ENCODE peak calls at places on chromosomes 4 and X, in four cellular contexts. W, C, O and Z are unnamed samples.

GRCh38 chr4:2083116-2083825 is 24.1 kb downstream of the NAT8L start:
- DNase-seq in C (peak), O (no peak), W (no peak), Z (no peak)

GRCh38 chr4:114890773-114891172 is 222.6 kb downstream of the NDST4 start:
- DNase-seq in O (no peak), W (no peak), C (no peak), Z (no peak)

GRCh38 chrX:16239211-16239610 is 71.9 kb downstream of the MAGEB17 start:
- DNase-seq in O (no peak), W (peak), C (no peak), Z (no peak)

GRCh38 chrX:19739683-19740082 is 147.7 kb downstream of the SH3KBP1 start:
- DNase-seq in C (peak), O (peak), W (peak), Z (peak)

GRCh38 chr4:3368334-3368733 is 73.4 kb upstream of the HGFAC start:
- DNase-seq in C (peak), O (no peak), W (no peak), Z (no peak)

GRCh38 chr4:4411906-4412305 is 25.0 kb downstream of the NSG1 start:
- DNase-seq in O (no peak), C (no peak), W (no peak), Z (no peak)

GRCh38 chrX:7972586-7972985 is 45.4 kb upstream of the PNPLA4 start:
- DNase-seq in W (no peak), C (no peak), O (no peak), Z (no peak)

GRCh38 chr4:171117457-171117856 is 695.7 kb upstream of the GALNTL6 start:
- DNase-seq in W (peak), C (no peak), O (no peak), Z (no peak)

GRCh38 chrX:43949669-43950068 is 23.5 kb downstream of the NDP start:
- DNase-seq in C (no peak), O (no peak), W (peak), Z (no peak)

GRCh38 chrX:45669715-45670360 is 469.2 kb upstream of the DIPK2B start:
- DNase-seq in O (no peak), C (no peak), W (no peak), Z (no peak)

GRCh38 chr4:63036159-63036866 is 1372.9 kb downstream of the TECRL start:
- DNase-seq in C (no peak), O (no peak), W (no peak), Z (no peak)

GRCh38 chrX:43469391-43470054 is 186.6 kb upstream of the MAOA start:
- DNase-seq in O (no peak), C (no peak), W (no peak), Z (no peak)

GRCh38 chr4:139528377-139529005 is 27.5 kb downstream of the SETD7 start:
- DNase-seq in O (peak), C (peak), W (no peak), Z (peak)

GRCh38 chr4:8914461-8915171 is 43.0 kb upstream of the HMX1 start:
- DNase-seq in W (no peak), C (peak), O (no peak), Z (no peak)

GRCh38 chr4:156298230-156298629 is 344.6 kb upstream of the CTSO start:
- DNase-seq in O (peak), W (no peak), C (peak), Z (no peak)

GRCh38 chr4:98890698-98891097 is 38.2 kb downstream of the EIF4E start:
- DNase-seq in C (no peak), W (no peak), O (no peak), Z (no peak)

GRCh38 chrX:14964500-14964899 is 91.3 kb downstream of the MOSPD2 start:
- DNase-seq in W (peak), C (no peak), O (no peak), Z (no peak)

GRCh38 chr4:185171373-185172071 is 28.5 kb downstream of the SLC25A4 start:
- DNase-seq in W (no peak), O (no peak), C (no peak), Z (no peak)

GRCh38 chr4:185165605-185166063 is 22.6 kb downstream of the SLC25A4 start:
- DNase-seq in O (peak), C (no peak), W (no peak), Z (no peak)

GRCh38 chr4:185167205-185167604 is 24.1 kb downstream of the SLC25A4 start:
- DNase-seq in W (no peak), O (no peak), C (no peak), Z (no peak)
- H3K4me3 ChIP-seq in W (no peak), O (no peak), C (no peak), Z (no peak)

DNA sequence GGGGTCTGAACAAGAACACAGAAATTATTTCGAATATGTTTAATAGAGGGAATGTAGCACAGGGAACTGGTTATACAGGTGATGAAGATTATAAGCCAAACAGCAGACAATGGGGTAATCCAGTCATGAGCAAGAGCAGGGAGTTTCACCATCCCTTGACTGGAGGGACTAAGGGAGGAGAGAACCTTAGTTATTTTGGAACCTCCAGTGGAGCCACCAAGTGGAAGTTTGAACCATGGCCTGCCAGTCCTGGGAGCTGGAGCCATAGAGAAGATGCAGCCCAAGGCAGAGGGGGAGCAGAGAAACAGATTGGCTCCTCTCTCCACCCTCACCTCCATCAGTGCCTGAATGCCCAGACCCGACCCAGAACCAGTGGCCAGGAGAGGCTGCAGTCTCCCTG is 264.6 kb upstream of the RASGEF1B start:
- DNase-seq in C (no peak), O (no peak), W (no peak), Z (no peak)
- TF ChIP-seq CTCF in C (no peak), O (no peak), W (no peak), Z (no peak)

DNA sequence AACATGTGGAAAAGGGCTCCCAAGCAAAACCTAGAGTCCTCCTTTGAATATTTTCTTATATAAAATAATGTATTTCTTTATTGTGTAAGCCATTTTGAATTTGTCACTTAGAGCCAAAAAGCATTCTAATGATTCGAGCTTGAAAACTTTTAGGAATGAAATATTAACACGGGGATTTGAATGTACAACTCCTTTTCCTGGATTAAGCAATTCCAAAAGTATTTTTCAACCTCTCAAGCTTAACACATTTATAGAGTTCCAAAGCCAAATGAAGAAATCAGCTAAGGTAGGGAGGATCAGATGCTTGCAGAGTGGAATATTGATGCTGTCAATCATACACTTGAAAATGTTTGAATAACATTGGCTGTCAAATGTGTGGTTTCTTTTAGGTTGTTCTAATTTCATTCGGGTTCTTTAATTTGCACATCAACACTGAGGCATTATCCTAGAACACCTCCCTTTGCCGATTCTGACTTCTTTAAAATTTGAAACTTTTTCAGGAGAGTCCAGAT is 67.2 kb upstream of the ETNPPL start:
- DNase-seq in W (no peak), O (no peak), C (no peak), Z (no peak)
- H3K4me3 ChIP-seq in W (no peak), O (no peak), C (no peak), Z (no peak)

GRCh38 chr4:7217453-7218310 is 25.3 kb downstream of the SORCS2 start:
- DNase-seq in W (peak), C (no peak), O (no peak), Z (peak)
- TF ChIP-seq CTCF in W (no peak), C (no peak), O (no peak), Z (no peak)

GRCh38 chr4:70671091-70671490 is 4.8 kb upstream of the JCHAIN start:
- DNase-seq in W (no peak), O (no peak), C (no peak), Z (no peak)

GRCh38 chr4:70681730-70682129 is 6.6 kb upstream of the UTP3 start:
- DNase-seq in C (no peak), W (no peak), O (no peak), Z (no peak)

GRCh38 chr4:70678383-70678999 is 9.8 kb upstream of the UTP3 start:
- DNase-seq in C (no peak), O (no peak), W (no peak), Z (no peak)

GRCh38 chr4:70676554-70677090 is 10.3 kb upstream of the JCHAIN start:
- DNase-seq in O (no peak), C (no peak), W (no peak), Z (no peak)
- H3K4me3 ChIP-seq in O (no peak), C (no peak), W (no peak), Z (no peak)

DNA sequence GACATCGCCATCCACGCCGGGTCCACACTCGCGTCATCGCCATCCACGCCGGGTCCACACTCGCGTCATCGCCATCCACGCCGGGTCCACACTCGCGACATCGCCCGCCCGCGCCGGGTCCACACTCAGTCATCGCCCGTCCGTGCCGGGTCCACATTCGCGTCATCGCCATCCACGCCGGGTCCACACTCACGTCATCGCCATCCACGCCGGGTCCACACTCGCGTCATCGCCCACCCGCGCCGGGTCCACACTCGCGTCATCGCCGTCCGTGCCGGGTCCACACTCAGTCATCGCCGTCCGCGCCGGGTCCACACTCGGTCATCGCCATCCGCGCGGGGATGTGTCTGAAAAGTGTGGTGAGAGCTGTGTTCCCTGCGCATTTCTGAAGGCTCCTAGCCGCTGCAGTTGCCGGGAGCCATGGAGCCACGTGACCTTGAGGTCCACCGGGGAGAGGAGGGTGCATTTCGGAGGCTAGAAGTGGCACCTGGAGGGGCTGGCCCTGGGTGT is 17.3 kb downstream of the PCGF3 start:
- DNase-seq in C (no peak), W (no peak), O (no peak), Z (no peak)
- TF ChIP-seq CTCF in C (no peak), W (no peak), O (no peak), Z (no peak)

DNA sequence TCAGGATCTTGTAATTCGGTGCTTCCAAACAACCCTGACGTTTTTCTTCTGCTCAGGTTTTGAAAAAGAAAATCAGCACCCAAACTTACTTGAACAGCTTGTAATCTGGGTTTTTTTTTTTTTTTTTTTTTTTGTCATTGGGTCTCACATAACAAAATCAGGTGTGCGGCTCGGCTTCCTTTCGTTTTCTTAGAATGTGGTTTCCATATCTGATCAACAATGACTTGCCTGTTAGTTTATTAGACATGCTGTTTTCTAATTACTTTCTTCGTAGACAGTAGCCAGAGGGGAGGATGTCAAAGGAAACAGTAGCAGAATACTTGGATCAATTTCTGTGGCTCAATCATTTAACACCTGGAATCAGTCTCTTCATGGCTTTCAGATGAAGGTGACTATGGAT is 890 bp upstream of the FREM3 start:
- DNase-seq in C (no peak), W (no peak), O (no peak), Z (no peak)
- H3K4me3 ChIP-seq in C (no peak), W (peak), O (no peak), Z (no peak)

DNA sequence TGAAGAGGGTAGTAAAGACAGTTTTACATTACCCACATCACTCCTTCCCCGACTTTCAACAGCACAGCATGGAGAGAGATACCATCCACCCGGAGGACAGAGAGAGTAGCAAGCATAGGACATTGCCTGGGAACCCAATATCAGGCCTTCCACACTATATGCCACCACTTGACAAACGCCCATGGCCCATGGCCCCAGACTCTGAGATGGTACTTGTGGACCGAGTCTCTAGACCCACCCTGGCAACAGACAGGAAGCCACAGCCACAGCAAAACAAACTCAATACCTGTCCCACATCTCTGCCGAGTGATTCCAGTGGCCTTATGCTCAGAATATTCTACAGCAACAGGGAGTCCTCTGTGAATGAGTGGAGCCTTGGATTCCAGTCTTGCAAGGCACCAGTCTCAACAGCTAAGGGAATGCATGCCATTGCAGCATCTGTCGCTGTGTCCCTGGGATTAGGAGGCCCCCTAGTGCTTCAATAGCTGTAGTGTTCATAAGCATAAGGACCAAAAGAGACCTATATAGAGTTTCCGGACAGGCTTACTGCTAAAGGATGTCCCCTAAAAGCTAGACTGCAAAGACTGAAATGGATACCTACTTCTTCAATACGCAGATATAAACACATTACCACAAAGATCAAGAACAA is 14.7 kb upstream of the CT55 start:
- DNase-seq in O (peak), C (no peak), W (peak), Z (peak)
- TF ChIP-seq CTCF in O (peak), C (no peak), W (peak), Z (peak)

GRCh38 chrX:121455890-121456289 is 408.5 kb downstream of the GLUD2 start:
- DNase-seq in W (no peak), C (no peak), O (no peak), Z (no peak)

GRCh38 chrX:121456315-121456714 is 408.9 kb downstream of the GLUD2 start:
- DNase-seq in O (no peak), C (no peak), W (no peak), Z (no peak)

GRCh38 chrX:121457096-121457495 is 409.7 kb downstream of the GLUD2 start:
- DNase-seq in W (no peak), O (no peak), C (no peak), Z (no peak)
- H3K4me3 ChIP-seq in W (no peak), O (no peak), C (no peak), Z (no peak)